ENCODE peak calls at places on chromosomes 1 and 21, in four cellular contexts. B, R, L and P are unnamed samples.

GRCh38 chr1:44662683-44663030 is 11.6 kb downstream of the TMEM53 start:
- DNase-seq in R (no peak), B (no peak), L (no peak), P (no peak)

GRCh38 chr21:16644690-16645089 is 868.2 kb upstream of the CXADR start:
- DNase-seq in R (no peak), L (no peak), B (no peak), P (no peak)

GRCh38 chr1:244048566-244049141 is 2.4 kb upstream of the ZBTB18 start:
- DNase-seq in L (no peak), R (peak), B (peak), P (no peak)

GRCh38 chr21:14070049-14070893 is 140.5 kb downstream of the LIPI start:
- DNase-seq in B (no peak), L (peak), R (peak), P (no peak)

GRCh38 chr1:169731446-169731845 is 2.4 kb downstream of the SELE start:
- DNase-seq in L (no peak), B (no peak), R (no peak), P (no peak)

GRCh38 chr1:53375440-53375839 is 47.6 kb upstream of the LRP8 start:
- DNase-seq in L (no peak), B (no peak), R (no peak), P (no peak)

GRCh38 chr1:247110627-247111258 is 6.6 kb upstream of the ZNF669 start:
- DNase-seq in R (peak), B (peak), L (no peak), P (no peak)

GRCh38 chr1:169722784-169723183 is 11.1 kb downstream of the SELE start:
- DNase-seq in R (no peak), B (no peak), L (no peak), P (no peak)

GRCh38 chr21:35882791-35883240 is 177.5 kb downstream of the SETD4 start:
- DNase-seq in L (no peak), B (no peak), R (peak), P (no peak)

GRCh38 chr1:45356186-45356585 is 15.9 kb upstream of the MUTYH start:
- DNase-seq in L (no peak), B (no peak), R (no peak), P (no peak)

GRCh38 chr1:76256289-76257223 is 182.0 kb downstream of the ST6GALNAC3 start:
- DNase-seq in L (no peak), R (no peak), B (no peak), P (no peak)

GRCh38 chr1:170720661-170721060 is 56.7 kb downstream of the PRRX1 start:
- DNase-seq in R (no peak), L (no peak), B (no peak), P (no peak)

GRCh38 chr1:11473635-11474034 is 5.3 kb upstream of the DISP3 start:
- DNase-seq in L (no peak), R (peak), B (peak), P (peak)

GRCh38 chr1:115327270-115327669 is 10.8 kb downstream of the NGF start:
- DNase-seq in B (no peak), R (no peak), L (no peak), P (no peak)

GRCh38 chr1:115332813-115333608 is 5.0 kb downstream of the NGF start:
- DNase-seq in L (no peak), B (peak), R (peak), P (peak)

GRCh38 chr1:115329965-115330364 is 8.1 kb downstream of the NGF start:
- DNase-seq in B (no peak), L (no peak), R (no peak), P (no peak)

GRCh38 chr1:115331531-115332331 is 6.3 kb downstream of the NGF start:
- DNase-seq in L (no peak), R (no peak), B (no peak), P (no peak)

GRCh38 chr1:115330480-115331013 is 7.5 kb downstream of the NGF start:
- DNase-seq in B (no peak), R (no peak), L (no peak), P (no peak)
- TF ChIP-seq CTCF in B (no peak), R (no peak), L (no peak), P (no peak)

GRCh38 chr1:179954494-179955317 is at the start of gene CEP350:
- DNase-seq in L (peak), R (peak), B (peak), P (peak)

GRCh38 chr1:179953974-179954493 is 576 bp upstream of the CEP350 start:
- DNase-seq in B (peak), L (peak), R (peak), P (peak)

GRCh38 chr1:179958359-179958758 is 3.7 kb downstream of the CEP350 start:
- DNase-seq in L (no peak), B (no peak), R (no peak), P (no peak)

GRCh38 chr1:179955318-179955638 is 668 bp downstream of the CEP350 start:
- DNase-seq in B (no peak), L (no peak), R (no peak), P (no peak)

DNA sequence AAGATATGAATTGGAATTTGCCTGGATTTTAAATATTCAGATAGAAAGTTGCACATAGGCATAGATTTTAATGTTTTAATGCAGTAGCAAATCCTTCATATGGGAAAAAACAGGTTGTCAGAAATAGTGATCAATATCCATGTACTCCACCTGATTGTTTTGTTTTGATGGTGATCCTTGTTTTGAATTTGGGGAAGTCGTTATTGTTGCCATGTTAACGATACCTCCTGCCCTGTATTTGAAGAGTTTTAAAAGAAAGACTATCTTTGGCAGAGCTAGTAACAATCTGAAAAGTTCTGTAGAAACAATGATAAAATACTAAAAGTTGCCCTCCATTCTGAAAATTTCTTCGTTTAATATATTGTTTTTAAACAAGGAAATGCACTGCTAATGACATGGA is 1.1 kb downstream of the CEP350 start:
- DNase-seq in R (no peak), B (peak), L (no peak), P (no peak)
- H3K4me3 ChIP-seq in R (peak), B (peak), L (peak), P (peak)

GRCh38 chr1:167683641-167684502 is 37.9 kb upstream of the MPZL1 start:
- DNase-seq in B (no peak), R (peak), L (no peak), P (no peak)
- TF ChIP-seq CTCF in B (no peak), R (no peak), L (no peak), P (no peak)

GRCh38 chr1:156495401-156496140 is 5.0 kb downstream of the MEF2D start:
- DNase-seq in L (no peak), B (no peak), R (no peak), P (no peak)
- H3K4me3 ChIP-seq in L (no peak), B (peak), R (no peak), P (peak)

GRCh38 chr1:25116832-25117231 is 115.5 kb downstream of the SYF2 start:
- DNase-seq in R (no peak), L (no peak), B (no peak), P (no peak)

GRCh38 chr1:25118554-25118953 is 113.7 kb downstream of the SYF2 start:
- DNase-seq in L (no peak), R (no peak), B (no peak), P (no peak)

GRCh38 chr1:25112400-25112799 is 119.9 kb downstream of the SYF2 start:
- DNase-seq in R (no peak), L (no peak), B (no peak), P (no peak)

GRCh38 chr1:25120286-25120685 is 112.0 kb downstream of the SYF2 start:
- DNase-seq in R (no peak), B (no peak), L (no peak), P (no peak)

DNA sequence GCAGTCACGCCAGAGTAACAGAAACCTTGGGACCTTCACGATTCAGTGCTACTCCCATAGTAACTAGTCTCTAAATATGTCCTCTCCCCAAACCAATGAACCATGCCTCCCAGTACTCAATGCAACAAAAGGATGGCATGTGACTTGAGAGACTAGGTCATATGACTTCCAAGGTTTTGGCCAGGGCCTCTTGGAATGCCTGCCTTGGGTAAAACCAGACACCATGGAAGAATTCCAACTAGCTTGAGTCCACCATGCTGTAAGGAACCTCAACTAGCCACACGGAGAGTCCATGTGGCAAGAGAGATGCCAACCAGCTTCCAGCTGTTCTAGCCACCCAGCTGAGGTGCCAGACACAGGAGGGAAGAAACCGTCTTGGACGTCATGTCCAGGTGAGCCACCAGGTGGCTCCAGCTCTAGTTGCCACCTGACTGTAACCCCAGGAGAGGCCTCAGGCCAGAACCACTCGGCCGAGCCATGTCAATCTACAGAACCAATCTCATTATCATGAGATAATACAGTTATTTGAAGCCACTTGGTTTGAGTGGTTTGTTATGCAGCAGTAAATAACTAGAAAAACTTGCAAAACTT is 115.0 kb downstream of the SYF2 start:
- DNase-seq in L (peak), R (peak), B (peak), P (peak)
- TF ChIP-seq CTCF in L (peak), R (peak), B (peak), P (peak)

DNA sequence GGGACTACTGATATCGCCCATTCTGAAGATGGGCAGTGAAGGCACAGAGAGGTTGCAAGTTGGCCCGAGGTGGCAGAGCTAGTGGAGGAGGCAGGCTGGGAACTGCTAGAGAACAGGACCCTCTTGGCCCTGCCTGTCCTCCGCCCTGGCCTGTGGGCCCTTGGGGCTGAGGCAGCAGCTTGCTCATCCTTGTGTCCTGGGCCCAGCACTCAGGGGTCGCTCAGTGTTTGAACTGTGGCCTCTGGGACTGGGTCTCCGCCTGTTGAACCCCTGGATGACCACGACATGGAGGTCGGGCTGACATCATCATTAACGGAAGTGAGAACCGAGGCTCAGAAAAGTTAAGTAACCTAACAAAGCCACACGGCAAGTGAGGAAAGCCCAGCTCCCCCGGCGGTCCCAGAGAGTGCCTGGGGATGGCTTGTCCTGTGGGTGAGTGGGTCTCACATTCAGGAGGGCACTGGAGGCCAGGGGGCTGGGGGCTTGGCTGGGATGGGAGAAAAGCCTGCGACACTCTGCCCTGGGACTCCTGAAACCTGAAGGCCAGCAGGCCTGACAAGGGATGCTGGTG is 23.0 kb upstream of the DDOST start:
- DNase-seq in L (no peak), R (no peak), B (no peak), P (no peak)
- H3K4me3 ChIP-seq in L (no peak), R (no peak), B (no peak), P (no peak)

GRCh38 chr1:116933586-116934515 is 24.1 kb downstream of the PTGFRN start:
- DNase-seq in R (no peak), L (no peak), B (no peak), P (no peak)

GRCh38 chr1:116929961-116930592 is 20.4 kb downstream of the PTGFRN start:
- DNase-seq in L (no peak), R (no peak), B (no peak), P (no peak)

GRCh38 chr1:116931016-116931918 is 21.6 kb downstream of the PTGFRN start:
- DNase-seq in B (no peak), L (no peak), R (no peak), P (no peak)

DNA sequence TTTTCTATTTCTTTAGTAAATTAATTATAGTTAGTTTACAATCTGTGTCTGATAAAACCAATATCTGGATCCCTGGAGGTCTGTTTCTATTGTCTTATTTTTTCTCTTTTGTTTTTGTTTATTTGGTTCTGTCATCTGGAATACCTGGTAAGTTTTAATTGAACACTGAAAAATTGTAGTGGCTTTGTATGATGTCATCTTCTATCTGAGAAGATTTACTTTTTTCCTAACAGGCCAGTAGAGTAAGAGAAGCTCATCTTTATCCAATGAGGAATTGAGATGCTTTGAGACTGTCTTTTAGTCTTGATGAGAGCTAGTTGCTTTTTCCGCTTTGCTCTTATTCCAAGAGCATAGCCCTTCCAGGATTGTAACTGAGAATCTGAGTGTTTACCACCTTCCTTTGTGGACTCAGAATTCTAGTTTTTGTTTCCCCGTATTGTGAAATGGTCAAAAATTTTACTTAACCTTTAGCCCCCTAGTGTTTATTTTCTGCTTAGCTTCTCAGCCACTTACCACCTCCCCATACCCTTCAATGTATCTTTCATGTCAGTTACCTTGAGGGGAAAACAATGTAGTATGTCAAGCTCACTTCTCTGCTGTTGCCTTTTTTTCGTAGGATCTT is 25.0 kb downstream of the PTGFRN start:
- DNase-seq in B (peak), L (no peak), R (peak), P (peak)
- TF ChIP-seq CTCF in B (peak), L (peak), R (peak), P (peak)

GRCh38 chr21:44706706-44707615 is 4.4 kb downstream of the TSPEAR start:
- DNase-seq in R (peak), B (no peak), L (no peak), P (no peak)
- H3K4me3 ChIP-seq in R (peak), B (no peak), L (no peak), P (no peak)

GRCh38 chr1:29398431-29398830 is 162.1 kb downstream of the PTPRU start:
- DNase-seq in B (no peak), R (no peak), L (no peak), P (no peak)
- TF ChIP-seq CTCF in B (no peak), R (no peak), L (no peak), P (no peak)